ENCODE peak calls at places on chromosomes 16 and 17, in five cellular contexts. H is bronchial epithelial cell; P is activated CD8-positive, alpha-beta T cell treated with anti-CD3 and anti-CD28 coated beads for 36 hours; J is uterus; A is neural progenitor cell. L is an unnamed sample.
A peak's percentile ranks its signal among the peaks of the same experiment; 100 is the strongest.

GRCh38 chr16:89958068-89958467 is 9.5 kb downstream of the DEF8 start:
- DNase-seq in H (peak; percentile 6), P (no peak), J (no peak), A (peak; percentile 58), L (peak; percentile 31)

GRCh38 chr16:28569011-28569410 is 15.3 kb downstream of the SGF29 start:
- DNase-seq in H (peak; percentile 13), P (no peak), J (no peak), A (no peak), L (no peak)

GRCh38 chr16:66521951-66522771 is 27.8 kb downstream of the TK2 start:
- DNase-seq in H (peak; percentile 91), P (peak; percentile 98), J (no peak), A (no peak), L (peak; percentile 60)

GRCh38 chr16:4147236-4147635 is 31.0 kb upstream of the ADCY9 start:
- DNase-seq in H (no peak), P (no peak), J (no peak), A (no peak), L (no peak)

GRCh38 chr16:12522334-12522733 is 281.4 kb downstream of the CPPED1 start:
- DNase-seq in H (no peak), P (no peak), J (no peak), A (no peak), L (no peak)

GRCh38 chr16:676565-677297 is 1.3 kb downstream of the RHBDL1 start:
- DNase-seq in H (peak; percentile 92), P (no peak), J (no peak), A (no peak), L (no peak)

GRCh38 chr17:72700226-72700625 is 392.3 kb downstream of the SLC39A11 start:
- DNase-seq in H (no peak), P (no peak), J (no peak), A (no peak), L (no peak)

GRCh38 chr16:10565167-10565566 is 15.2 kb downstream of the EMP2 start:
- DNase-seq in H (no peak), P (no peak), J (no peak), A (no peak), L (no peak)

GRCh38 chr17:4043862-4044261 is 79.6 kb upstream of the ATP2A3 start:
- DNase-seq in H (no peak), P (peak; percentile 81), J (no peak), A (no peak), L (no peak)

GRCh38 chr17:4035081-4035680 is 70.9 kb upstream of the ATP2A3 start:
- DNase-seq in H (no peak), P (no peak), J (no peak), A (no peak), L (no peak)

GRCh38 chr17:4045477-4045876 is 81.2 kb upstream of the ATP2A3 start:
- DNase-seq in H (no peak), P (peak; percentile 11), J (no peak), A (no peak), L (no peak)

GRCh38 chr17:4038076-4038475 is 73.8 kb upstream of the ATP2A3 start:
- DNase-seq in H (no peak), P (no peak), J (no peak), A (no peak), L (no peak)

GRCh38 chr17:4040784-4041183 is 76.5 kb upstream of the ATP2A3 start:
- DNase-seq in H (no peak), P (no peak), J (no peak), A (peak; percentile 35), L (no peak)
- TF ChIP-seq CTCF in H (no peak), P (no peak), J (no peak), A (no peak), L (no peak)

GRCh38 chr16:88867561-88868246 is 1.2 kb upstream of the PABPN1L start:
- DNase-seq in H (no peak), P (no peak), J (no peak), A (no peak), L (no peak)

GRCh38 chr16:88871349-88871702 is 4.9 kb upstream of the PABPN1L start:
- DNase-seq in H (no peak), P (no peak), J (no peak), A (no peak), L (no peak)

GRCh38 chr16:88870608-88871348 is 4.3 kb upstream of the PABPN1L start:
- DNase-seq in H (no peak), P (no peak), J (no peak), A (no peak), L (peak; percentile 67)

GRCh38 chr16:88868974-88869672 is 2.7 kb upstream of the PABPN1L start:
- DNase-seq in H (no peak), P (no peak), J (no peak), A (no peak), L (no peak)

DNA sequence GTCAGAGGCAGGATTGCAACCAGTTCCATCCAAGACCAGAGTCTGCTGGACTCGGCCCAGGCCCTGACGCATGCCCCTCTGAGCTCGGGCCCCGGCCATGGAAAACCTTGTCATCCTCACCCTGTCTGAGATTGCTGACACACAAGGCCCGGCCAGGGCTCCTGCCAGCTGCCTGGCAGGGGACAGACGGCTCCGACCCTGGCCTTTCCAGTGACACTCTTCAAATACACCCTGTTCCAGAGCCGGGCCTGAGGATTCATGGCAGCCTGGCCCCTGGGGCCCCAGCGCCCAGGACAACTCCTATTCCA is 3.2 kb upstream of the PABPN1L start:
- DNase-seq in H (no peak), P (no peak), J (no peak), A (no peak), L (no peak)
- TF ChIP-seq CTCF in H (no peak), P (no peak), J (no peak), A (no peak), L (no peak)

GRCh38 chr17:14746784-14747575 is 446.1 kb downstream of the HS3ST3B1 start:
- DNase-seq in H (no peak), P (no peak), J (no peak), A (no peak), L (no peak)

GRCh38 chr17:14744716-14745115 is 443.8 kb downstream of the HS3ST3B1 start:
- DNase-seq in H (no peak), P (peak; percentile 5), J (no peak), A (no peak), L (no peak)

GRCh38 chr17:14745541-14745940 is 444.7 kb downstream of the HS3ST3B1 start:
- DNase-seq in H (peak; percentile 52), P (no peak), J (no peak), A (no peak), L (no peak)

GRCh38 chr17:14747576-14747940 is 446.7 kb downstream of the HS3ST3B1 start:
- DNase-seq in H (no peak), P (no peak), J (no peak), A (no peak), L (no peak)

GRCh38 chr17:14745122-14745521 is 444.2 kb downstream of the HS3ST3B1 start:
- DNase-seq in H (peak; percentile 86), P (no peak), J (no peak), A (no peak), L (no peak)
- TF ChIP-seq CTCF in H (no peak), P (no peak), J (no peak), A (no peak), L (no peak)

GRCh38 chr17:18362509-18363020 is 785 bp downstream of the SHMT1 start:
- DNase-seq in H (peak; percentile 15), P (peak; percentile 38), J (peak; percentile 49), A (peak; percentile 55), L (no peak)
- TF ChIP-seq CTCF in H (no peak), P (peak; percentile 30), J (no peak), A (peak; percentile 18), L (no peak)

GRCh38 chr16:86774931-86775330 is 196.6 kb downstream of the FOXL1 start:
- DNase-seq in H (no peak), P (no peak), J (no peak), A (no peak), L (no peak)

GRCh38 chr16:86772231-86772510 is 193.8 kb downstream of the FOXL1 start:
- DNase-seq in H (no peak), P (no peak), J (no peak), A (no peak), L (no peak)

GRCh38 chr16:86771506-86772230 is 193.3 kb downstream of the FOXL1 start:
- DNase-seq in H (no peak), P (no peak), J (no peak), A (no peak), L (no peak)

GRCh38 chr16:86773339-86773715 is 195.0 kb downstream of the FOXL1 start:
- DNase-seq in H (no peak), P (no peak), J (no peak), A (no peak), L (no peak)

GRCh38 chr16:86772671-86773338 is 194.5 kb downstream of the FOXL1 start:
- DNase-seq in H (no peak), P (no peak), J (no peak), A (peak; percentile 85), L (no peak)
- TF ChIP-seq CTCF in H (no peak), P (no peak), J (no peak), A (peak; percentile 8), L (no peak)

GRCh38 chr16:57628782-57629181 is 352 bp downstream of the ADGRG1 start:
- DNase-seq in H (no peak), P (no peak), J (no peak), A (no peak), L (no peak)

GRCh38 chr16:57629516-57630401 is 1.3 kb downstream of the ADGRG1 start:
- DNase-seq in H (no peak), P (no peak), J (no peak), A (no peak), L (no peak)

GRCh38 chr16:57627184-57627871 is 1.1 kb upstream of the ADGRG1 start:
- DNase-seq in H (peak; percentile 42), P (no peak), J (no peak), A (peak; percentile 75), L (no peak)

GRCh38 chr16:57626420-57627170 is 1.8 kb upstream of the ADGRG1 start:
- DNase-seq in H (no peak), P (no peak), J (no peak), A (no peak), L (no peak)

DNA sequence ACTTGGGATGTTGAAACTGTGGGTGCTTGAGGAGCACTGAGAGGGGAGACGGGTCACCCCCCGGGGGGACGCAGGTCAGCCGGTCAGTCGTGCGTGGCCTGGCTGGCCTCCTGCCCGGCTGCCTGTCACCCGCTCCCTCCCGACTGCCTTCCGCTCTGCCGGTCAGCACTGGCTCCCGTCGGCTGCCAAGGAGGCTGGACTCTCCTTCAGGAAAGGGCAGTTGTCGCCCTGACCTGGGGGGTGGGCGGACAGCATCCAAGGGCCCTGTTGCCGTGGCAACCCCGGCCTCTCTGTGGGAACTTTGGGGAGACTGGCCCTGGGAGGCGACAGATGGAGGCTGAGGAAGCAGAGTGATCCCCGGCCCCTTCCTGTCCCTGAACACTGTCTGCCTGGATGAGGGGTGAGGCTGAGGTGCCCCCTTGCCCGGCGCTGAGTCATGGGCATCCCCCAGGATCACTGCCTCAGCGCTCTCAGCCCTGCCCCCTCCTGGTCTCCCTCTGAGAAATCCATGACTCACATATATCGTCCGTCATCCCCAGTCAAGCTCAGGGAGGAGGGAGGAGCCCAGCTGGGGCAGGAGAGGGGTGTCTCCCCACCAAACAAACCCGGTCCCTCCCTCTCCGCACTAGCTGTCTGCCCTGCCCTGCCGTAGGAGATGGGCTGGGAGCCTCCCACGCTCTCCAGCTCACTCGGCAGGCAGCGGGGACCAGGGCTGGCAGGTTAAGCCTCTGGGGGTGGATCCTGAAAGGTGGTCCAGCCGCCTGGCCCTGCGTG is at the start of gene ADGRG1:
- DNase-seq in H (peak; percentile 96), P (peak; percentile 89), J (peak; percentile 92), A (peak; percentile 75), L (peak; percentile 47)
- TF ChIP-seq CTCF in H (peak; percentile 35), P (no peak), J (no peak), A (peak; percentile 25), L (no peak)

L was measured in GM10248.